ENCODE peak calls at places on chromosomes 16 and 17, in four cellular contexts. W is fibroblast of lung, A is neuronal stem cell, N is PC-3. J is an unnamed sample. For H3K36me3, the result is how much of the 10 kb centered on the place peaks cover.

GRCh38 chr16:11416228-11417001 is 71.2 kb downstream of the RMI2 start:
- DNase-seq in W (no peak), N (no peak), A (no peak), J (no peak)

GRCh38 chr17:57566724-57567123 is 178.4 kb downstream of the CCDC182 start:
- DNase-seq in A (no peak), W (no peak), N (no peak), J (no peak)

GRCh38 chr17:41800601-41801373 is 11.0 kb downstream of the P3H4 start:
- DNase-seq in W (peak), N (peak), A (no peak), J (no peak)

GRCh38 chr17:78144146-78144719 is 2.0 kb upstream of the C17orf99 start:
- DNase-seq in A (no peak), N (peak), W (peak), J (no peak)

GRCh38 chr16:84354306-84354705 is 14.0 kb upstream of the ATP2C2 start:
- DNase-seq in A (no peak), N (no peak), W (no peak), J (no peak)

GRCh38 chr17:79944251-79944812 is 91.3 kb downstream of the TBC1D16 start:
- DNase-seq in W (no peak), A (no peak), N (no peak), J (no peak)

GRCh38 chr17:79027925-79028491 is 4.0 kb downstream of the C1QTNF1 start:
- DNase-seq in A (no peak), W (no peak), N (no peak), J (no peak)

GRCh38 chr17:43940630-43941029 is 1.6 kb downstream of the PPY start:
- DNase-seq in A (peak), W (no peak), N (peak), J (no peak)

GRCh38 chr17:65634533-65634932 is 73.1 kb upstream of the AXIN2 start:
- DNase-seq in N (peak), A (no peak), W (no peak), J (no peak)

GRCh38 chr17:48727415-48728175 is 955 bp downstream of the HOXB13 start:
- DNase-seq in W (no peak), A (no peak), N (peak), J (no peak)
- H3K4me3 ChIP-seq in W (no peak), A (no peak), N (peak), J (no peak)

GRCh38 chr17:67532326-67532871 is 155.3 kb downstream of the PITPNC1 start:
- DNase-seq in N (no peak), W (no peak), A (no peak), J (no peak)
- H3K27ac ChIP-seq in N (no peak), W (no peak), A (no peak), J (no peak)

DNA sequence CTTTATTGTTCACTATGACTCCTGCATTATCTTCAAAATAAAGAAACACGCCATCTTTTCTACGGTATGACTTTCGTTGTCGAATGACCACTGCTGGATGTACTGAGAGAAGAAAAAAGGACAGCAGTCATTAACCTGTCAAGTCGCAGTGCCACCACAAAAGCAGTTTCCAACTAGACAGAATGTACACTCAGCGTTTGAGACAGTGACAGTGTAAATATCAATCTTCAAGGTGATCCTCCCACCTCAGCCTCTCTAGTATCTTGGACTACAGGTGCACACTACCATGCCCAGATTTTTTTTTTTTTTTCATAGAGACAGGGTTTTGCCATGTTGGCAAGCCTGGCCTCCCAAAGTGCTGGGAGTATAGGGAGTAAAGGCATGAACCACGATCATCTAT is 3.1 kb downstream of the RPL23 start:
- DNase-seq in N (no peak), A (no peak), W (no peak), J (no peak)
- H3K36me3 ChIP-seq in N (half or more), A (under half), W (under half), J (under half)

GRCh38 chr16:27398894-27399853 is 2.8 kb upstream of the IL21R start:
- DNase-seq in N (no peak), W (no peak), A (no peak), J (no peak)
- H3K4me3 ChIP-seq in N (no peak), W (no peak), A (no peak), J (no peak)

DNA sequence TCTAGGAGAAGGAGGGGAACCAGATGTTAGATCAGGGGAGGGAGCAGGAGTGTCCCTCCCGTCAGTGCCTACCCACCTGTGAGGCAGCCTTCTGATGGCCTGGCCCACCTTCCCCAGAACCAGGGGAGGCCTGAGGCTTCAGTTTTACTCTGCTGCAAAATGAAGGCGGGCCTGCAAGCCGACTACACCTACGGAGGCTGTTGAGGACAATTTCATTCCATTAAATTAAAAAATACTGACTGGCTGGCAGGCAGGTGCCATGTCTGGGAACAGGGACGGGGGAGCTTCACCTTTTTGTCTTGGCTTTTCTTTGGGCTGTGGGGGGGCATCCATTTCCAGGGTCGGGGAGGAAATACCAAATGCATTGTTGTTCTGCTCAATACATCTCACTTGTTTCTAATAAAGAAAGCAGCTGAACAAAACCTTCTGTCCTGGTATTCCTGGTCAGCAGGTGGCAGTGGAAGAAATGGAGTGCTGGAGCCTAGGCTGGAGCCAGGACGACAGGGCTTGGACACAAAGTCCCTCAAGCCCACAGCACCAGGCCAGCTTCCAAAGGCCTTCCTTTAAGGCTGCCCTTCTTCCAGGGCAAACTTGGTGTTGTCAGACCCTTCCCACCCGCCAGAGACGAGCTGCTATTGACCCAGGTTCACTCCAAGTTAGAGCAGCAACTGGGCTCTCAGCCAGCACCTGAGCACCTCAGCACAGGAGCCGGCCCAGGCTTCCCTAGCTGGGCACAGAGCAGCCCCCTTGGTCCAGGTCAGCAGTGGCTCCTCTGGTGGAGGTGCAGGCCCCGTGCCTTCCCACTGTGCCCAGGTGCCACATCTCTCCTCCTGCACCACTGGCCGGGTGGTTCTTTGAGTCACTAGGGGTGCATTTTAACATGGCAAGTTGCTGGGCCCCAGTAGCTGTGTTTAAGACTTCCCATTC is 23.5 kb downstream of the PLCD3 start:
- DNase-seq in A (no peak), W (no peak), N (peak), J (no peak)
- H3K27ac ChIP-seq in A (no peak), W (no peak), N (no peak), J (no peak)

DNA sequence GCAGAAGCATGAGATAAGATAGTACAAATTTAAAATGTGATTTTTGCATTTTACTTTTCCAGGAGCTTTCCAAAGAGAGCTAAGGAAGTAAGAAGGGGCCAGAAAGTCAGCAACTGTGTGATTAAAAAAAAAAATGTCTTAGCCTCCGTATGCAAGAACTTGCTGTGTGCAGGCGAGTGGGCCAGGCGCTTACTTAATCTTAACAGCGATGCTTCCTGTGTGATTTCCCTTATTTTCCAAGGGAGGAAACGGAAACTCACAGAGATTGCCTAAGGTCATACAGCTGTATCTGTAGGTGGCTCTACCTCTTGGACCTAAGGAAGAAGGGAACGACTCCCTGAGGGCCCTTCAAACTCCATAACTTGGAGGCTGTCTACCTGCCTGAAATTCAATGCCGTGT is 11.1 kb downstream of the HS3ST3B1 start:
- DNase-seq in A (no peak), N (no peak), W (no peak), J (no peak)
- H3K36me3 ChIP-seq in A (under half), N (under half), W (under half), J (under half)

GRCh38 chr16:67393790-67394270 is 532 bp upstream of the TPPP3 start:
- DNase-seq in W (no peak), N (no peak), A (no peak), J (no peak)

GRCh38 chr16:67393111-67393789 is at the start of gene TPPP3:
- DNase-seq in N (no peak), W (peak), A (peak), J (no peak)

GRCh38 chr16:67395105-67395457 is 1.8 kb upstream of the TPPP3 start:
- DNase-seq in W (no peak), N (no peak), A (no peak), J (no peak)

GRCh38 chr16:67395458-67396158 is 2.3 kb upstream of the TPPP3 start:
- DNase-seq in A (no peak), N (no peak), W (no peak), J (no peak)

DNA sequence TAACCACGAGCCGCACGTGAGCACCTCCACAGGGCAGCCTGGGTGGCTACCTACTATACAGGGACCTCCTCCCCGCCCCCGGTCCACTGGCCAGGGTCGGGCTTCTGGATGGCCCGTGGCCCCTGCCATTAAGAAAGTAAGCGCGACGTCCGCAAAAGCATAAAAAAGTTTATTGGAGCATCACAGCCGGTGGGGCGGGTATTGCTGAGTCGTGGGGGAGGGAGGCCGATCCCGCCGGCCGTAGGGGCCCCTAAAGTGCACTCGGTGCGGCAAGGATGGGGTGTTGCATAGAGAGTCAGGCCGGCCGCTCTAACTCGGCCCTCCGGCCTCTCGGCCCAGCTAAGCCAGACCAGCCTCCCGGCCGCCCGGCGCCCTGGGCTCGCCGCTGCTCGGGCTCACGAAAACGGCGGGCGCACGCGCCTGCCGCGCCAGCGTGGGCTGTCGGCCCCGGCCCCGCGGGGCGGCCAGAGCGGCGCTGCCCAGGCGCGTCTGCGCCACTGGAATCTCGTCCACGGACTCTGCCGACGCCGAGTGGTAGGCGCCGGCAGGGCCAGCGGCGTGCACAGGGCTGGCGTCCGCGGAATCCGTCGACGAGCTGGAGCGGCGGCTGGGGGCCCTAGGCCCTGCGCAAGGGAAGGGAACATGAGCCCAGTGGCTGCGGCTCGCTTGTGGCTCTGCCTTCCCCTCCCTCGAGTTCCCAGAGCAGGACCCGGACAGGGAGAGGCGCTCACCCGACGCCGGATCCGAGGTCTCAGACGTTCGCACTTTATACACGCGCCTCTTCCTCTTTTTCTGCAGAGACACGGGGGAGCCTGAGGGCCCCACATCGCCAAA is 1.2 kb upstream of the TPPP3 start:
- DNase-seq in A (peak), N (no peak), W (no peak), J (no peak)
- H3K4me3 ChIP-seq in A (no peak), N (no peak), W (no peak), J (no peak)

DNA sequence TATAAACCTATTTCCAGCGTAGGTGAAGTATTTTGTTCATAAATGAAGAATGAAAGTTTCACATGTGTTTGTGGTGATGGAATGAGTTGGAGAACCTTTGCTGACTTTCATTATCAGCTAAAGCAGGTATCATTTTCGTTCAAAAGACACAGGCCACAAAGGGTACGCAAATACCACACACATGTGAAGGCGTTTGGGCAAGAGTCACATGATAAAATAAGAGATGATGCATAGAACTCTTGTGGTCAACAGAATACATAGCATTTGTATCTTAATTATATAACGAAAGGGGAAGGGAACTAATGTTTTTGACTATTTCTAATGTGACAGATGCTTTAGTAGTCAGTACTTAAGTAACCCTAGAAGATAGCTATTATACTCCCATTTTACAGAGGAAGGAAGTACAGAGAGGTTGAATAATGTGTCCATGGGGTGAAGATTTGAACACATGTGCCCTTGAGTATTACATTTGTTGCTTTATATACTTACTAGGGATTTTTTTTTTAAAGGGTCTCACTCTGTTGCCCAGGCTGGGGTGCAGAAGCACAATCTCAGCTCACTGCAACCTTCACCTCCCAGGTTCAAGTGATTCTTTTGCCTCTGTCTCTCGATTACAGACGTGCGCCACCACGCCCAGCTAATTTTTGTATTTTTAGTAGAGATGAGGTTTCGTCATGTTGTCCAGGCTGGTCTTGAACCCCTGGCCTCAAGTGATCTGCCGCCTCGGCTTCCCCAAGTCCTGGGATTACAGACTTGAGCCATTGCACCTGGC is 4.8 kb downstream of the RPA1 start:
- DNase-seq in A (no peak), W (no peak), N (no peak), J (no peak)
- H3K27ac ChIP-seq in A (no peak), W (no peak), N (no peak), J (no peak)

DNA sequence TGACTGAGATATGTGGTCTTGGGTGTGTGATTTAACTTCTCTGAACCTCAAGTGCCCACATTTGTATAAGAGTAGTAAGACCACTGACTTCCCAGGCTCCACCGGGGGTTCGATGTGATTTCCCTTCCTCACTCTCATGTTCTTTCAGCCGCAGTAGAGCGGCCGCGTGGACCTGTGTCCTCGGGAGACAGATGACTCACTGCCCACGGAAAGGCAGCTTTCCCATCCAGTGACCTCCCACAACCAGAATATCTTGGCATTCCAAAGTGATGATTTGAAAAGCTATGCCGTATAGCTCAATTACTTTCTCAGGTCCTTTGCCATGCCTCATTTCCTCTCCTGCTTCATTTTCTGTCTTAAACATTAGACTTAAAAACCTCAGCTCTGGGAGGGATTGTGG is 73.6 kb downstream of the IL21R start:
- DNase-seq in W (peak), N (peak), A (no peak), J (no peak)
- H3K36me3 ChIP-seq in W (under half), N (under half), A (half or more), J (under half)